ENCODE peak calls at places on chromosomes 1 and 21, in nine cellular contexts. J, Z, V, O, E, H, S, Y and D are unnamed samples.

GRCh38 chr21:34190576-34191301 is 117.4 kb downstream of the MRPS6 start:
- DNase-seq in J (no peak), Z (no peak), V (no peak), O (no peak), E (no peak), H (no peak), S (no peak), Y (no peak), D (no peak)

GRCh38 chr1:23910553-23911246 is 2.5 kb downstream of the CNR2 start:
- DNase-seq in J (no peak), Z (no peak), V (peak), O (no peak), E (peak), H (no peak), S (peak), Y (no peak), D (no peak)

GRCh38 chr21:38039369-38039768 is 123.1 kb upstream of the KCNJ6 start:
- DNase-seq in J (no peak), Z (no peak), V (no peak), O (no peak), E (no peak), H (no peak), S (no peak), Y (no peak), D (no peak)

GRCh38 chr1:156927215-156928042 is 7.0 kb downstream of the LRRC71 start:
- DNase-seq in J (peak), Z (peak), V (peak), O (peak), E (peak), H (peak), S (peak), Y (peak), D (no peak)

GRCh38 chr1:77605246-77606026 is 77.0 kb downstream of the ZZZ3 start:
- DNase-seq in J (peak), Z (no peak), V (no peak), O (no peak), E (no peak), H (peak), S (no peak), Y (peak), D (peak)

GRCh38 chr1:208111646-208112200 is 132.5 kb downstream of the PLXNA2 start:
- DNase-seq in J (no peak), Z (no peak), V (no peak), O (no peak), E (no peak), H (no peak), S (no peak), Y (no peak), D (no peak)

GRCh38 chr1:101136739-101137138 is 100.1 kb upstream of the S1PR1 start:
- DNase-seq in J (no peak), Z (no peak), V (peak), O (no peak), E (peak), H (no peak), S (peak), Y (no peak), D (no peak)

GRCh38 chr1:225468270-225469020 is 40.6 kb upstream of the LBR start:
- DNase-seq in J (no peak), Z (no peak), V (no peak), O (peak), E (peak), H (no peak), S (no peak), Y (peak), D (no peak)

GRCh38 chr1:177424746-177425145 is 254.0 kb downstream of the BRINP2 start:
- DNase-seq in J (peak), Z (no peak), V (no peak), O (no peak), E (no peak), H (no peak), S (no peak), Y (no peak), D (no peak)

GRCh38 chr1:18192974-18193373 is 85.4 kb downstream of the IGSF21 start:
- DNase-seq in J (no peak), Z (no peak), V (no peak), O (no peak), E (no peak), H (no peak), S (no peak), Y (no peak), D (no peak)

GRCh38 chr1:245319161-245319560 is 164.4 kb downstream of the KIF26B start:
- DNase-seq in J (no peak), Z (no peak), V (no peak), O (no peak), E (no peak), H (no peak), S (no peak), Y (no peak), D (no peak)

GRCh38 chr21:36959020-36959835 is 7.2 kb downstream of the HLCS start:
- DNase-seq in J (no peak), Z (no peak), V (no peak), O (peak), E (peak), H (no peak), S (peak), Y (no peak), D (no peak)

GRCh38 chr1:47951545-47952235 is 45.5 kb downstream of the TRABD2B start:
- DNase-seq in J (no peak), Z (no peak), V (no peak), O (peak), E (no peak), H (no peak), S (no peak), Y (no peak), D (no peak)

GRCh38 chr1:114063544-114063943 is 84.3 kb downstream of the OLFML3 start:
- DNase-seq in J (no peak), Z (no peak), V (no peak), O (no peak), E (no peak), H (no peak), S (no peak), Y (no peak), D (no peak)

GRCh38 chr1:25174730-25175612 is 57.3 kb downstream of the SYF2 start:
- DNase-seq in J (no peak), Z (no peak), V (no peak), O (no peak), E (no peak), H (no peak), S (no peak), Y (no peak), D (no peak)

GRCh38 chr1:109904105-109904817 is 6.4 kb upstream of the CSF1 start:
- DNase-seq in J (no peak), Z (no peak), V (no peak), O (no peak), E (no peak), H (no peak), S (no peak), Y (no peak), D (no peak)

GRCh38 chr1:93817819-93818569 is 61.0 kb downstream of the DNTTIP2 start:
- DNase-seq in J (peak), Z (no peak), V (peak), O (no peak), E (no peak), H (no peak), S (no peak), Y (peak), D (no peak)

GRCh38 chr1:213686003-213686582 is 301.7 kb upstream of the PROX1 start:
- DNase-seq in J (peak), Z (no peak), V (no peak), O (no peak), E (no peak), H (no peak), S (no peak), Y (no peak), D (no peak)

GRCh38 chr1:18327650-18328049 is 153.1 kb upstream of the KLHDC7A start:
- DNase-seq in J (no peak), Z (no peak), V (no peak), O (no peak), E (no peak), H (no peak), S (no peak), Y (no peak), D (no peak)

GRCh38 chr1:16143566-16144324 is 12.1 kb downstream of the EPHA2 start:
- DNase-seq in J (peak), Z (peak), V (no peak), O (peak), E (no peak), H (peak), S (no peak), Y (peak), D (no peak)

GRCh38 chr1:238777551-238777950 is 608.8 kb upstream of the CHRM3 start:
- DNase-seq in J (no peak), Z (no peak), V (no peak), O (no peak), E (no peak), H (no peak), S (no peak), Y (no peak), D (no peak)

GRCh38 chr1:950268-950667 is 8.8 kb downstream of the NOC2L start:
- DNase-seq in J (no peak), Z (no peak), V (no peak), O (no peak), E (no peak), H (no peak), S (no peak), Y (no peak), D (no peak)

GRCh38 chr1:952201-952600 is 6.9 kb downstream of the NOC2L start:
- DNase-seq in J (no peak), Z (no peak), V (no peak), O (no peak), E (no peak), H (no peak), S (no peak), Y (no peak), D (no peak)

GRCh38 chr1:950881-951280 is 8.2 kb downstream of the NOC2L start:
- DNase-seq in J (no peak), Z (no peak), V (no peak), O (no peak), E (no peak), H (no peak), S (no peak), Y (no peak), D (no peak)

GRCh38 chr1:952603-953002 is 6.5 kb downstream of the NOC2L start:
- DNase-seq in J (no peak), Z (no peak), V (no peak), O (no peak), E (no peak), H (no peak), S (no peak), Y (no peak), D (no peak)

DNA sequence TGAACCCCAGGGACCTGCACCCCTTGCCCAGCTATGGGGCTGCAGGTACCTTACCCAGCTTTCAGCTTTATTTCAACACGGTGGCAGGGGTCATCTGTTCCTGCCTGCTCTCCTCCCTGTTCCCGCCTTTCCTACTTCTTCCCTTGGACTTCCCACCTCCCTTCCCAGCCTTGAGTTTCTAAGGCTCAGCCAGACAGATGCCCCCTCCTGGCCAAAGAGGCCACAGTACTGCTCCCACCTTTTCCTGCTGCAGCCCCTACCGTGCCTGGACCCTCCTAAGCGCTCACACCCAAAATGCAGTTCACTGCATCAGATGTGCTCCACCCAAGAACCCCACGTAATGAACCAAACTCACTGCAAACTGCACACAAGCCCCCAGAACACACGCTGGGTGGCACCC is 7.7 kb downstream of the NOC2L start:
- DNase-seq in J (no peak), Z (no peak), V (no peak), O (peak), E (no peak), H (no peak), S (no peak), Y (no peak), D (no peak)
- TF ChIP-seq CTCF in J (no peak), Z (peak), V (no peak), O (peak), E (no peak), H (no peak), S (no peak), Y (no peak), D (peak)

GRCh38 chr1:20626098-20626427 is 7.2 kb upstream of the PINK1 start:
- DNase-seq in J (no peak), Z (no peak), V (no peak), O (no peak), E (no peak), H (no peak), S (no peak), Y (no peak), D (no peak)

GRCh38 chr1:20624709-20625108 is 8.5 kb upstream of the PINK1 start:
- DNase-seq in J (no peak), Z (no peak), V (no peak), O (no peak), E (no peak), H (no peak), S (no peak), Y (no peak), D (no peak)

GRCh38 chr1:20621012-20621411 is 12.2 kb upstream of the PINK1 start:
- DNase-seq in J (no peak), Z (no peak), V (no peak), O (no peak), E (no peak), H (no peak), S (no peak), Y (no peak), D (no peak)

GRCh38 chr1:20626524-20626923 is 6.7 kb upstream of the PINK1 start:
- DNase-seq in J (no peak), Z (no peak), V (no peak), O (no peak), E (no peak), H (no peak), S (no peak), Y (no peak), D (no peak)

GRCh38 chr1:20625176-20626097 is 7.8 kb upstream of the PINK1 start:
- DNase-seq in J (no peak), Z (no peak), V (no peak), O (peak), E (no peak), H (no peak), S (no peak), Y (no peak), D (no peak)
- H3K4me3 ChIP-seq in J (no peak), Z (no peak), V (no peak), O (no peak), E (no peak), H (no peak), S (no peak), Y (no peak), D (no peak)

GRCh38 chr1:175687699-175688098 is 55.7 kb downstream of the TNR start:
- DNase-seq in J (no peak), Z (no peak), V (no peak), O (no peak), E (no peak), H (no peak), S (no peak), Y (no peak), D (no peak)

GRCh38 chr1:175679931-175680652 is 63.3 kb downstream of the TNR start:
- DNase-seq in J (no peak), Z (no peak), V (no peak), O (no peak), E (peak), H (no peak), S (no peak), Y (no peak), D (no peak)

GRCh38 chr1:175678471-175678870 is 64.9 kb downstream of the TNR start:
- DNase-seq in J (no peak), Z (no peak), V (no peak), O (no peak), E (no peak), H (no peak), S (no peak), Y (no peak), D (no peak)

DNA sequence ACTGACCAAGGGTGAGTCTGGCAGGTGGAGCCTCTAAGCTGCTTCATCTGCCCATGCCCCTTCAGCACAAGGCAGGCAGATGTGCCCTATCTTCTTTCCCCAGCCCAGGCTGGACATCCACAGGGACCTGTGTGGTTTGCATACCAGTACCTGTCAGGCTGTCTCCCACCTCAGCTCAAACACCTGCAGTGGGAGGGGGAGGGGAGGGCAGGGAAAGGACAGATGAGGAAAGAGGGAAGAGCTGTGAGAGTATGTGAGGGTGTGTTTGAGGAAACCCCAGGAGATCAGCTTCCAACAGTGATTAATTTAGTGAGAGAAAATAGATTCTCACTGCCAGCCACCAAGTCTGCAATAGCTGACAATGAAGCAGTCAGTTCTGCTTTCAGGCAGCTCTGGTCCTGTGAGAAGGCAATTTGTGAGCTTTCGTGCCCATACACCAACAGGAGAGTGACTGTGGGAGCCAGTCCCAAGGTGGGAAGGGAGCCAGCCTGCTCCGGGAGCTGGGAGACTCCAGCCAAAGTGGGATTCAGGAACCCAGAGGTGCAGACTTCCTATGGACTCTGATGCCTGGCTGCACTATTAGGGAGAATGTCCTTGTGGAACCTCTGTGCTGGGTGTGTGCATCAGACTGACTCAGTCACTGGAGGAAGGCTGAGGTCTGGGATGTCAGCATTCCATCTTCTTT is 59.8 kb downstream of the TNR start:
- DNase-seq in J (no peak), Z (no peak), V (no peak), O (peak), E (no peak), H (no peak), S (no peak), Y (no peak), D (no peak)
- TF ChIP-seq CTCF in J (no peak), Z (no peak), V (no peak), O (no peak), E (no peak), H (no peak), S (no peak), Y (no peak), D (no peak)

DNA sequence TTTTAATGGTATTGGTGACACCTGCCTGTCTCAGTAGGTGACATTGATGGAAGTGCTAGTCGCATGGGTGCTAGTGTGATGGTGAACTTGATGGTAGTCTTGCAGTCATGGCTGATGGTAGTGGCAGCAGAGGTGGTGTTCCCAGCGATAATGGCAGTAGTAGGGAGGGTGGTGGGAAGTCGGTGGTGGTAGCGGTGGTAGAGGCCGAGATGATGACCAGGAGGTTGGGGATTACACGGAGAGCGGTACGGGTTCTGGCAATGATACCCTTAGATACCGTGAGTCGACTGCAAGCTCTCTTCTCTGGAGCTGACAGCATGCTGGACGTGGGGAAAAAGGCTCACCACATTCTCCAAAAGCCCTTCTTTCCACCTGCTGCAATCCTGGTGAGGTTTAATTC is 99.4 kb upstream of the SLC2A1 start:
- DNase-seq in J (no peak), Z (no peak), V (no peak), O (no peak), E (no peak), H (no peak), S (no peak), Y (no peak), D (no peak)
- H3K4me3 ChIP-seq in J (no peak), Z (no peak), V (no peak), O (no peak), E (no peak), H (no peak), S (no peak), Y (no peak), D (no peak)

GRCh38 chr1:41122148-41122547 is 100.6 kb upstream of the SLFNL1 start:
- DNase-seq in J (no peak), Z (no peak), V (no peak), O (no peak), E (no peak), H (no peak), S (no peak), Y (no peak), D (no peak)

GRCh38 chr1:41122851-41123518 is 101.5 kb upstream of the SLFNL1 start:
- DNase-seq in J (peak), Z (peak), V (no peak), O (peak), E (peak), H (peak), S (no peak), Y (no peak), D (peak)

DNA sequence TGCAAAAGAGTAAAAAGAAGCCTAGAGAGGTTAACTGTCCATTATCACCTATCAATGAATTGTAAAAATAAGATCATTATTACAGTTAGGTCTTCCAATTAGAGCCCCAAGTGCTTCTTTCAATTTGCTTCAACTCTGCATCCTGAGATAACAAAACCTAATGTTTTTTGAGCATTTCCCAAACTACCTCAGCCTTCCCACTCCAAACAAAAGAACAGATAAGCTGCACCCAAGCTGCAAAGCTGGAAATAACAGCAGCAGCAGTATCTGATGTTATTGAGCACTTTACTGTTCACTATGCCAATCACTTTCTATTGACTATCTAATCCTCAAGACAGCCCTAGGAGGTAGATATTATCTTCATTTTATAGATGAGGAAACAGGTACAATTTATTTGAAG is 97.1 kb upstream of the SLFNL1 start:
- DNase-seq in J (no peak), Z (no peak), V (no peak), O (no peak), E (no peak), H (no peak), S (no peak), Y (no peak), D (no peak)
- TF ChIP-seq CTCF in J (no peak), Z (no peak), V (no peak), O (no peak), E (no peak), H (no peak), S (no peak), Y (no peak), D (no peak)

GRCh38 chr1:11579506-11579905 is 74.7 kb downstream of the FBXO2 start:
- DNase-seq in J (no peak), Z (no peak), V (no peak), O (no peak), E (no peak), H (no peak), S (no peak), Y (no peak), D (no peak)
- H3K4me3 ChIP-seq in J (no peak), Z (no peak), V (no peak), O (no peak), E (no peak), H (no peak), S (no peak), Y (no peak), D (no peak)

GRCh38 chr1:38873027-38873969 is at the start of gene MYCBP:
- DNase-seq in J (peak), Z (peak), V (peak), O (peak), E (peak), H (peak), S (peak), Y (peak), D (no peak)
- TF ChIP-seq CTCF in J (no peak), Z (no peak), V (no peak), O (peak), E (no peak), H (no peak), S (no peak), Y (no peak), D (no peak)

GRCh38 chr1:45013551-45014209 is 1.6 kb downstream of the UROD start:
- DNase-seq in J (no peak), Z (no peak), V (no peak), O (no peak), E (no peak), H (no peak), S (no peak), Y (no peak), D (no peak)
- H3K4me3 ChIP-seq in J (no peak), Z (no peak), V (no peak), O (peak), E (no peak), H (no peak), S (no peak), Y (no peak), D (no peak)